ENCODE peak calls at places on chromosomes 5 and 9, in seven cellular contexts. One of them, this sample, is unnamed.
A peak's percentile ranks its signal among the peaks of the same experiment; 100 is the strongest.

GRCh38 chr5:135444360-135444759 is 2.8 kb downstream of the DCANP1 start:
- DNase-seq in cardiac muscle cell: no peak
- DNase-seq in body of pancreas: no peak
- DNase-seq in transverse colon: no peak
- DNase-seq in neural progenitor cell: no peak
- DNase-seq in brain microvascular endothelial cell: no peak
- DNase-seq in fibroblast of lung: no peak
- DNase-seq in this sample: no peak

GRCh38 chr5:73115399-73116051 is 4.8 kb upstream of the TMEM171 start:
- DNase-seq in cardiac muscle cell: no peak
- DNase-seq in body of pancreas: no peak
- DNase-seq in transverse colon: no peak
- DNase-seq in neural progenitor cell: no peak
- DNase-seq in brain microvascular endothelial cell: peak; percentile 93
- DNase-seq in fibroblast of lung: peak; percentile 86
- DNase-seq in this sample: peak; percentile 85

GRCh38 chr9:38311382-38312270 is 80.9 kb upstream of the ALDH1B1 start:
- DNase-seq in cardiac muscle cell: peak; percentile 71
- DNase-seq in body of pancreas: no peak
- DNase-seq in transverse colon: no peak
- DNase-seq in neural progenitor cell: peak; percentile 43
- DNase-seq in brain microvascular endothelial cell: no peak
- DNase-seq in fibroblast of lung: no peak
- DNase-seq in this sample: no peak

GRCh38 chr9:111900934-111901612 is 4.5 kb downstream of the UGCG start:
- DNase-seq in cardiac muscle cell: no peak
- DNase-seq in body of pancreas: no peak
- DNase-seq in transverse colon: no peak
- DNase-seq in neural progenitor cell: no peak
- DNase-seq in brain microvascular endothelial cell: no peak
- DNase-seq in fibroblast of lung: peak; percentile 46
- DNase-seq in this sample: no peak

GRCh38 chr5:178069909-178070308 is 43.4 kb upstream of the N4BP3 start:
- DNase-seq in cardiac muscle cell: peak; percentile 58
- DNase-seq in body of pancreas: peak; percentile 28
- DNase-seq in transverse colon: peak; percentile 13
- DNase-seq in neural progenitor cell: peak; percentile 63
- DNase-seq in brain microvascular endothelial cell: peak; percentile 25
- DNase-seq in fibroblast of lung: peak; percentile 27
- DNase-seq in this sample: no peak

GRCh38 chr5:62149894-62150293 is 156.1 kb upstream of the KIF2A start:
- DNase-seq in cardiac muscle cell: no peak
- DNase-seq in body of pancreas: no peak
- DNase-seq in transverse colon: no peak
- DNase-seq in neural progenitor cell: no peak
- DNase-seq in brain microvascular endothelial cell: no peak
- DNase-seq in fibroblast of lung: no peak
- DNase-seq in this sample: no peak

GRCh38 chr5:127351418-127351817 is 60.8 kb downstream of the MEGF10 start:
- DNase-seq in cardiac muscle cell: no peak
- DNase-seq in body of pancreas: no peak
- DNase-seq in transverse colon: no peak
- DNase-seq in neural progenitor cell: no peak
- DNase-seq in brain microvascular endothelial cell: peak; percentile 18
- DNase-seq in fibroblast of lung: no peak
- DNase-seq in this sample: no peak

GRCh38 chr9:120778758-120779157 is 14.5 kb downstream of the FBXW2 start:
- DNase-seq in cardiac muscle cell: no peak
- DNase-seq in body of pancreas: peak; percentile 18
- DNase-seq in transverse colon: no peak
- DNase-seq in neural progenitor cell: no peak
- DNase-seq in brain microvascular endothelial cell: no peak
- DNase-seq in fibroblast of lung: no peak
- DNase-seq in this sample: no peak

GRCh38 chr9:35490910-35491465 is 1.1 kb downstream of the RUSC2 start:
- DNase-seq in cardiac muscle cell: no peak
- DNase-seq in body of pancreas: no peak
- DNase-seq in transverse colon: no peak
- DNase-seq in neural progenitor cell: peak; percentile 4
- DNase-seq in brain microvascular endothelial cell: peak; percentile 22
- DNase-seq in fibroblast of lung: peak; percentile 51
- DNase-seq in this sample: no peak

GRCh38 chr9:91186311-91187101 is 175.2 kb downstream of the AUH start:
- DNase-seq in cardiac muscle cell: no peak
- DNase-seq in body of pancreas: no peak
- DNase-seq in transverse colon: no peak
- DNase-seq in neural progenitor cell: no peak
- DNase-seq in brain microvascular endothelial cell: no peak
- DNase-seq in fibroblast of lung: peak; percentile 23
- DNase-seq in this sample: no peak

GRCh38 chr5:12795333-12795663 is 891.1 kb upstream of the CTNND2 start:
- DNase-seq in cardiac muscle cell: no peak
- DNase-seq in body of pancreas: no peak
- DNase-seq in transverse colon: no peak
- DNase-seq in neural progenitor cell: no peak
- DNase-seq in brain microvascular endothelial cell: no peak
- DNase-seq in fibroblast of lung: no peak
- DNase-seq in this sample: no peak

GRCh38 chr5:129541648-129542251 is 81.7 kb downstream of the ADAMTS19 start:
- DNase-seq in cardiac muscle cell: peak; percentile 8
- DNase-seq in body of pancreas: no peak
- DNase-seq in transverse colon: no peak
- DNase-seq in neural progenitor cell: no peak
- DNase-seq in brain microvascular endothelial cell: no peak
- DNase-seq in fibroblast of lung: peak; percentile 4
- DNase-seq in this sample: peak; percentile 12

GRCh38 chr9:2120926-2121689 is 106.0 kb downstream of the SMARCA2 start:
- DNase-seq in cardiac muscle cell: no peak
- DNase-seq in body of pancreas: peak; percentile 17
- DNase-seq in transverse colon: no peak
- DNase-seq in neural progenitor cell: no peak
- DNase-seq in brain microvascular endothelial cell: peak; percentile 32
- DNase-seq in fibroblast of lung: peak; percentile 61
- DNase-seq in this sample: no peak

GRCh38 chr9:69236188-69236587 is 62.1 kb downstream of the TJP2 start:
- DNase-seq in cardiac muscle cell: no peak
- DNase-seq in body of pancreas: no peak
- DNase-seq in transverse colon: no peak
- DNase-seq in neural progenitor cell: no peak
- DNase-seq in brain microvascular endothelial cell: no peak
- DNase-seq in fibroblast of lung: no peak
- DNase-seq in this sample: no peak

GRCh38 chr9:129885670-129886106 is 50.4 kb downstream of the USP20 start:
- DNase-seq in cardiac muscle cell: peak; percentile 86
- DNase-seq in body of pancreas: peak; percentile 93
- DNase-seq in transverse colon: peak; percentile 97
- DNase-seq in neural progenitor cell: peak; percentile 92
- DNase-seq in brain microvascular endothelial cell: peak; percentile 86
- DNase-seq in fibroblast of lung: peak; percentile 86
- DNase-seq in this sample: peak; percentile 43

GRCh38 chr9:129884220-129885017 is 49.2 kb downstream of the USP20 start:
- DNase-seq in cardiac muscle cell: peak; percentile 94
- DNase-seq in body of pancreas: peak; percentile 93
- DNase-seq in transverse colon: peak; percentile 96
- DNase-seq in neural progenitor cell: peak; percentile 94
- DNase-seq in brain microvascular endothelial cell: peak; percentile 52
- DNase-seq in fibroblast of lung: peak; percentile 71
- DNase-seq in this sample: peak; percentile 62

GRCh38 chr9:129886226-129887174 is 51.2 kb downstream of the USP20 start:
- DNase-seq in cardiac muscle cell: no peak
- DNase-seq in body of pancreas: no peak
- DNase-seq in transverse colon: peak; percentile 52
- DNase-seq in neural progenitor cell: no peak
- DNase-seq in brain microvascular endothelial cell: no peak
- DNase-seq in fibroblast of lung: no peak
- DNase-seq in this sample: no peak

GRCh38 chr9:129887210-129888084 is 52.2 kb downstream of the USP20 start:
- DNase-seq in cardiac muscle cell: no peak
- DNase-seq in body of pancreas: no peak
- DNase-seq in transverse colon: peak; percentile 45
- DNase-seq in neural progenitor cell: no peak
- DNase-seq in brain microvascular endothelial cell: peak; percentile 73
- DNase-seq in fibroblast of lung: peak; percentile 58
- DNase-seq in this sample: no peak

DNA sequence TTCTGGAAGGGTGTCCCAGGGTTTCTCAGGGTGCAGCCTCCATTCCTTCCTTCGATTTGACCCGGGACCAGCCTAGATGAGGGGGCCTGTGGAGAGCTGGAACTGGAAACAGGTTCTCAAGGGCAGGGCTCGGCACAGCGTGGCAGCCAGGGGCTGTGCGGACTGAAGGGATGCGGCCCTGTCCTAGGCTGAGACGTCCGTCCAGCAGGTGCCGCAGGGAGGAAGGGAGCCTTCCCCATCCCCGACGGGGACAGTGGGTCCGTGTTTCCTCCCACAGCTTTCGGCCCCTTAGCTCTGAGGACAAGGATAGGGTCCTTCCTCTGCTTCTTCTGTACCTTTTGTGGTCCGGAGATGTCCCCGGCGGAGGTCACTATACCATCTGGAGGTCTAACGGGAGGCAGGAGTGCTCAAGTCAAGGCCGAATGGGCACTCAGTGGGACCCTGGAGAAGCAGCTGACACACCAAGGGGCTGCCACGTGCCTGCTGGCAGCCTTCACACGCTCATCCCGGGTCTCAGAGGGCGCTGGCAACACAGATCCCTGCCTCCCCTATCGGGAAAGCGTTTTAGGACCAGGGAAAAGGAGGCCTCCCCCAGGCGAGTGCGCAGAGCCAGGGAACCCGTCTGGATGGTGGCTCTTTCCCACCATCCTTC is 49.9 kb downstream of the USP20 start:
- DNase-seq in cardiac muscle cell: no peak
- DNase-seq in body of pancreas: peak; percentile 47
- DNase-seq in transverse colon: peak; percentile 72
- DNase-seq in neural progenitor cell: peak; percentile 37
- DNase-seq in brain microvascular endothelial cell: no peak
- DNase-seq in fibroblast of lung: no peak
- DNase-seq in this sample: no peak
- TF ChIP-seq CTCF in cardiac muscle cell: peak; percentile 5
- TF ChIP-seq CTCF in body of pancreas: no peak
- TF ChIP-seq CTCF in transverse colon: no peak
- TF ChIP-seq CTCF in neural progenitor cell: no peak
- TF ChIP-seq CTCF in brain microvascular endothelial cell: peak; percentile 33
- TF ChIP-seq CTCF in fibroblast of lung: no peak
- TF ChIP-seq CTCF in this sample: no peak

GRCh38 chr5:4866817-4867216 is 273.3 kb upstream of the ADAMTS16 start:
- DNase-seq in cardiac muscle cell: no peak
- DNase-seq in body of pancreas: no peak
- DNase-seq in transverse colon: no peak
- DNase-seq in neural progenitor cell: no peak
- DNase-seq in brain microvascular endothelial cell: no peak
- DNase-seq in fibroblast of lung: no peak
- DNase-seq in this sample: no peak
- H3K4me3 ChIP-seq in cardiac muscle cell: no peak overlapping the region
- H3K4me3 ChIP-seq in body of pancreas: no peak overlapping the region
- H3K4me3 ChIP-seq in transverse colon: no peak overlapping the region
- H3K4me3 ChIP-seq in neural progenitor cell: no peak overlapping the region
- H3K4me3 ChIP-seq in brain microvascular endothelial cell: no peak overlapping the region
- H3K4me3 ChIP-seq in fibroblast of lung: no peak overlapping the region
- H3K4me3 ChIP-seq in this sample: no peak overlapping the region

DNA sequence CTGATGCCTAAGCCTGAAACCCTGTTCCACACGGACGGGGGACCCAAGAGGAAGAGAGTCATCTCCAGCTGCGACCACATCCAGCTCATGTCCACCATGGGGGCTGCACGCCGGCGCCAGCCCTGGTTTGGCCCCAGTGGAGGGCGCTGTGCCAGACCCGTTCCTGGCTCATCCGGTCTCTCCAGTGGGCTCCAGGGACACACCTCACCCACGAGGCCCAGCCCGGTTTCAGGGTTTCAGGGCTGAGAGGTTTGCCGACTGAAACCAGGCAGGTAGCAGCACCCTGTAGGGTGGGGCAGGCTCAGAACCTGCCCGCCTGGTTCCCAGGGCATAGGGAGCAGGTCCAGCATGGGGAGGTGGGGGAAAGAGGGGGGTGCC is 71.4 kb upstream of the STXBP1 start:
- DNase-seq in cardiac muscle cell: no peak
- DNase-seq in body of pancreas: peak; percentile 74
- DNase-seq in transverse colon: no peak
- DNase-seq in neural progenitor cell: peak; percentile 28
- DNase-seq in brain microvascular endothelial cell: no peak
- DNase-seq in fibroblast of lung: no peak
- DNase-seq in this sample: no peak
- TF ChIP-seq CTCF in cardiac muscle cell: no peak
- TF ChIP-seq CTCF in body of pancreas: no peak
- TF ChIP-seq CTCF in transverse colon: no peak
- TF ChIP-seq CTCF in neural progenitor cell: peak; percentile 30
- TF ChIP-seq CTCF in brain microvascular endothelial cell: peak; percentile 35
- TF ChIP-seq CTCF in fibroblast of lung: no peak
- TF ChIP-seq CTCF in this sample: peak; percentile 18

DNA sequence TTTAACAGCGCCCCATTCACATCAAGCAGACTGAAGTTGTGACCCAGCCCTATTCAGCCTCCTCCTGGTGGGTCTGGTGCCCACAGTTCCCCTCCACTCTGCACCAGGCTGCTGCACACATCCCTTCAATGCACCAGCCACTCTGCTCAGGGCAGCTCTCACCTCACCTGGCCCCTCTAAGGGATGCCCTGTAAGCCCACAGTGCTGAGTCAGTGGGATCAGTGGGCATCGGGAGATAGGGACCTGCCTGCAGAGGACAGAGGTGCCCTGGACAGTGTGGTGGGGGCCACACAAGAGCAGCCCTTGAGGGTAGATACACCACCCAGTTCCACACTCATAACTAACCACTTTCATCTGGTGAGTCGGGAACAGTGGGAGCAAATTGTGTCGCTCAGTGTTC is 38.3 kb upstream of the S1PR3 start:
- DNase-seq in cardiac muscle cell: no peak
- DNase-seq in body of pancreas: no peak
- DNase-seq in transverse colon: no peak
- DNase-seq in neural progenitor cell: no peak
- DNase-seq in brain microvascular endothelial cell: no peak
- DNase-seq in fibroblast of lung: no peak
- DNase-seq in this sample: no peak
- H3K4me3 ChIP-seq in cardiac muscle cell: no peak overlapping the region
- H3K4me3 ChIP-seq in body of pancreas: no peak overlapping the region
- H3K4me3 ChIP-seq in transverse colon: no peak overlapping the region
- H3K4me3 ChIP-seq in neural progenitor cell: no peak overlapping the region
- H3K4me3 ChIP-seq in brain microvascular endothelial cell: no peak overlapping the region
- H3K4me3 ChIP-seq in fibroblast of lung: no peak overlapping the region
- H3K4me3 ChIP-seq in this sample: no peak overlapping the region

GRCh38 chr5:53607896-53608295 is 47.5 kb downstream of the NDUFS4 start:
- DNase-seq in cardiac muscle cell: no peak
- DNase-seq in body of pancreas: no peak
- DNase-seq in transverse colon: no peak
- DNase-seq in neural progenitor cell: no peak
- DNase-seq in brain microvascular endothelial cell: peak; percentile 28
- DNase-seq in fibroblast of lung: peak; percentile 69
- DNase-seq in this sample: no peak

GRCh38 chr5:53616939-53617549 is 56.6 kb downstream of the NDUFS4 start:
- DNase-seq in cardiac muscle cell: peak; percentile 29
- DNase-seq in body of pancreas: no peak
- DNase-seq in transverse colon: no peak
- DNase-seq in neural progenitor cell: no peak
- DNase-seq in brain microvascular endothelial cell: peak; percentile 19
- DNase-seq in fibroblast of lung: no peak
- DNase-seq in this sample: no peak

DNA sequence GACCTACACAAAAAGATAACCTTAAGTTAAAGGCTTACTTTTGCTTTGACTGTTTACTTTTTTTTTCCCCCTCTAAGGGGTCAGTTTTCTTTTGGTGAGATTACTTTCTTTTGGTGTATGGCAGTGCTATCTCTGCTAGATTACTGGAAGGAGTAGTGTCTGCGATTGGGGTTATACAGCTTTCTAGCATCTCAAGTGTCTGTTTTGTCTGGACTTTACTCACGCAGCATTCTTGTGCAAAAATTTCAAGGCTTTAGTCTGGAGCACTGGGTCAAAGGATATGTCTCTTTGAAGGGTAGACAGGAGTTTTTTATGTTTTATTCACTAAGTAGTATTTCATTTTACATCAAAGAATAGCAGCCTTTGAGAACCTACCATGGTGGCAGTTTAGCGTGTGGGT is 52.6 kb downstream of the NDUFS4 start:
- DNase-seq in cardiac muscle cell: peak; percentile 3
- DNase-seq in body of pancreas: no peak
- DNase-seq in transverse colon: no peak
- DNase-seq in neural progenitor cell: peak; percentile 6
- DNase-seq in brain microvascular endothelial cell: peak; percentile 22
- DNase-seq in fibroblast of lung: no peak
- DNase-seq in this sample: no peak
- TF ChIP-seq CTCF in cardiac muscle cell: no peak
- TF ChIP-seq CTCF in body of pancreas: no peak
- TF ChIP-seq CTCF in transverse colon: no peak
- TF ChIP-seq CTCF in neural progenitor cell: no peak
- TF ChIP-seq CTCF in brain microvascular endothelial cell: no peak
- TF ChIP-seq CTCF in fibroblast of lung: no peak
- TF ChIP-seq CTCF in this sample: no peak

This sample was measured in HFF-Myc.